ENCODE peak calls at places on chromosomes 1 and 21, in eight cellular contexts. V is stimulated activated CD8-positive, alpha-beta memory T cell treated with anti-CD3 and anti-CD28 coated beads, Interleukin-15, amount 100 ng/mL, for 4 hours; F is smooth muscle cell of the brain vasculature; G is transverse colon; P is activated T-cell treated with anti-CD3 and anti-CD28 coated beads for 48 hours; X is stimulated activated effector memory CD8-positive, alpha-beta T cell treated with anti-CD3 and anti-CD28 coated beads, Interleukin-12 subunit alpha, Interleukin-12 subunit beta, amount 100 ng/mL, for 72 hours; Y is stimulated activated CD4-positive, alpha-beta T cell treated with anti-CD3 and anti-CD28 coated beads, Interleukin-1b, Interleukin-23, amount 100 ng/mL, for 24 hours; M is AG04450. K is an unnamed sample.

GRCh38 chr1:42935313-42935624 is 23.4 kb downstream of the SLC2A1 start:
- DNase-seq in X (no peak), G (peak; percentile 72), V (no peak), P (no peak), F (no peak), Y (no peak), M (no peak), K (no peak)

GRCh38 chr1:109756848-109757521 is 6.7 kb downstream of the EPS8L3 start:
- DNase-seq in G (peak; percentile 5), Y (no peak), F (no peak), X (no peak), P (no peak), M (no peak), V (no peak), K (no peak)

GRCh38 chr1:6459850-6460265 is 6.1 kb downstream of the TNFRSF25 start:
- DNase-seq in P (no peak), F (no peak), X (peak; percentile 24), Y (no peak), G (no peak), M (no peak), V (no peak), K (no peak)

GRCh38 chr1:10793129-10793651 is 3.3 kb downstream of the CASZ1 start:
- DNase-seq in F (no peak), G (peak; percentile 80), M (no peak), Y (no peak), V (no peak), X (no peak), P (no peak), K (no peak)

GRCh38 chr1:19765623-19766022 is 34.1 kb downstream of the TMCO4 start:
- DNase-seq in M (peak; percentile 67), G (no peak), X (no peak), Y (peak; percentile 45), P (peak; percentile 29), F (peak; percentile 59), V (no peak), K (no peak)

GRCh38 chr1:236518343-236518742 is 5.4 kb upstream of the LGALS8 start:
- DNase-seq in M (no peak), Y (no peak), V (no peak), G (no peak), F (no peak), P (no peak), X (no peak), K (no peak)

GRCh38 chr1:32498751-32499150 is 33.9 kb downstream of the ZBTB8B start:
- DNase-seq in M (no peak), V (no peak), F (no peak), G (no peak), Y (no peak), P (no peak), X (no peak), K (no peak)

GRCh38 chr1:43300661-43301094 is at the start of gene TIE1:
- DNase-seq in X (no peak), F (no peak), M (no peak), Y (no peak), V (no peak), G (no peak), P (no peak), K (no peak)

GRCh38 chr1:246544001-246544400 is 22.1 kb downstream of the TFB2M start:
- DNase-seq in M (no peak), Y (no peak), X (no peak), G (no peak), F (no peak), V (no peak), P (no peak), K (no peak)

GRCh38 chr1:87683557-87683956 is 354.9 kb downstream of the LMO4 start:
- DNase-seq in V (no peak), F (no peak), P (no peak), Y (no peak), G (no peak), M (no peak), X (no peak), K (no peak)

GRCh38 chr1:101161619-101162018 is 75.2 kb upstream of the S1PR1 start:
- DNase-seq in X (no peak), F (no peak), G (no peak), M (no peak), P (no peak), Y (no peak), V (no peak), K (no peak)

GRCh38 chr1:1034438-1034759 is 14.5 kb downstream of the AGRN start:
- DNase-seq in P (no peak), X (no peak), M (no peak), V (no peak), F (no peak), Y (no peak), G (no peak), K (no peak)

GRCh38 chr21:43194303-43195130 is 25.7 kb downstream of the CRYAA start:
- DNase-seq in P (no peak), G (no peak), F (no peak), X (no peak), M (no peak), Y (no peak), V (no peak), K (no peak)

GRCh38 chr1:42946120-42947009 is 12.3 kb downstream of the SLC2A1 start:
- DNase-seq in M (no peak), P (no peak), X (no peak), G (no peak), F (no peak), V (no peak), Y (no peak), K (no peak)

GRCh38 chr1:18188820-18189517 is 81.4 kb downstream of the IGSF21 start:
- DNase-seq in X (no peak), G (no peak), V (no peak), F (no peak), P (no peak), M (no peak), Y (no peak), K (no peak)

GRCh38 chr1:187481581-187482148 is 652.9 kb downstream of the PLA2G4A start:
- DNase-seq in M (no peak), F (no peak), Y (no peak), V (no peak), P (no peak), G (no peak), X (no peak), K (no peak)

GRCh38 chr1:94522304-94522703 is 19.3 kb downstream of the F3 start:
- DNase-seq in M (no peak), F (peak; percentile 53), G (no peak), Y (no peak), P (no peak), X (no peak), V (no peak), K (no peak)

GRCh38 chr1:227886503-227886961 is 61.2 kb downstream of the WNT9A start:
- DNase-seq in G (no peak), Y (no peak), M (no peak), P (no peak), V (no peak), F (no peak), X (no peak), K (no peak)

GRCh38 chr1:83845437-83846071 is 153.4 kb downstream of the TTLL7 start:
- DNase-seq in P (no peak), M (no peak), V (no peak), Y (no peak), F (no peak), X (no peak), G (no peak), K (no peak)

GRCh38 chr21:44434936-44435635 is 20.2 kb upstream of the LRRC3 start:
- DNase-seq in X (no peak), G (peak; percentile 5), M (no peak), P (no peak), F (no peak), V (no peak), Y (no peak), K (no peak)

K was measured in NK-92 treated with Interleukin-12 subunit alpha and Interleukin-12 subunit beta, amount 100 ng/mL, for 24 hours.